ENCODE peak calls at places on chromosomes 13 and 19, in eight cellular contexts. One of them, this sample, is unnamed.

GRCh38 chr13:45654633-45655349 is 39.3 kb upstream of the ERICH6B start:
- DNase-seq in HFF-Myc: no peak
- DNase-seq in mesothelial cell of epicardium: no peak
- DNase-seq in GM12865: no peak
- DNase-seq in fibroblast of lung: no peak
- DNase-seq in heart right ventricle: no peak
- DNase-seq in Caco-2: no peak
- DNase-seq in MCF 10A: no peak
- DNase-seq in this sample: no peak

GRCh38 chr19:19113040-19113541 is 25.2 kb downstream of the TMEM161A start:
- DNase-seq in GM12865: peak; percentile 34
- DNase-seq in heart right ventricle: no peak
- DNase-seq in HFF-Myc: peak; percentile 9
- DNase-seq in fibroblast of lung: peak; percentile 30
- DNase-seq in mesothelial cell of epicardium: no peak
- DNase-seq in Caco-2: peak; percentile 24
- DNase-seq in MCF 10A: no peak
- DNase-seq in this sample: no peak

GRCh38 chr13:100280681-100281080 is 191.8 kb downstream of the PCCA start:
- DNase-seq in Caco-2: no peak
- DNase-seq in mesothelial cell of epicardium: no peak
- DNase-seq in HFF-Myc: no peak
- DNase-seq in fibroblast of lung: peak; percentile 16
- DNase-seq in MCF 10A: peak; percentile 73
- DNase-seq in heart right ventricle: no peak
- DNase-seq in GM12865: no peak
- DNase-seq in this sample: no peak

GRCh38 chr19:51002542-51003311 is 1.3 kb upstream of the KLK8 start:
- DNase-seq in fibroblast of lung: no peak
- DNase-seq in MCF 10A: peak; percentile 9
- DNase-seq in Caco-2: peak; percentile 39
- DNase-seq in HFF-Myc: no peak
- DNase-seq in mesothelial cell of epicardium: no peak
- DNase-seq in GM12865: peak; percentile 45
- DNase-seq in heart right ventricle: no peak
- DNase-seq in this sample: no peak

GRCh38 chr19:5936308-5936980 is 22.4 kb downstream of the CAPS start:
- DNase-seq in heart right ventricle: no peak
- DNase-seq in fibroblast of lung: no peak
- DNase-seq in Caco-2: no peak
- DNase-seq in mesothelial cell of epicardium: no peak
- DNase-seq in MCF 10A: no peak
- DNase-seq in HFF-Myc: no peak
- DNase-seq in GM12865: no peak
- DNase-seq in this sample: no peak

GRCh38 chr13:37791699-37792098 is 77.9 kb downstream of the TRPC4 start:
- DNase-seq in GM12865: no peak
- DNase-seq in fibroblast of lung: peak; percentile 71
- DNase-seq in HFF-Myc: no peak
- DNase-seq in mesothelial cell of epicardium: no peak
- DNase-seq in MCF 10A: no peak
- DNase-seq in Caco-2: no peak
- DNase-seq in heart right ventricle: no peak
- DNase-seq in this sample: no peak

GRCh38 chr19:32397736-32398135 is 7.8 kb upstream of the DPY19L3 start:
- DNase-seq in HFF-Myc: peak; percentile 81
- DNase-seq in GM12865: no peak
- DNase-seq in MCF 10A: peak; percentile 53
- DNase-seq in heart right ventricle: no peak
- DNase-seq in mesothelial cell of epicardium: no peak
- DNase-seq in fibroblast of lung: peak; percentile 79
- DNase-seq in Caco-2: peak; percentile 11
- DNase-seq in this sample: no peak

GRCh38 chr13:99663185-99663825 is 162.0 kb downstream of the TM9SF2 start:
- DNase-seq in HFF-Myc: no peak
- DNase-seq in GM12865: no peak
- DNase-seq in heart right ventricle: no peak
- DNase-seq in MCF 10A: no peak
- DNase-seq in Caco-2: no peak
- DNase-seq in mesothelial cell of epicardium: no peak
- DNase-seq in fibroblast of lung: no peak
- DNase-seq in this sample: no peak

GRCh38 chr13:87810920-87811344 is 139.8 kb downstream of the SLITRK5 start:
- DNase-seq in mesothelial cell of epicardium: no peak
- DNase-seq in MCF 10A: no peak
- DNase-seq in HFF-Myc: no peak
- DNase-seq in Caco-2: no peak
- DNase-seq in heart right ventricle: no peak
- DNase-seq in GM12865: no peak
- DNase-seq in fibroblast of lung: no peak
- DNase-seq in this sample: no peak
- TF ChIP-seq CTCF in mesothelial cell of epicardium: no peak
- TF ChIP-seq CTCF in MCF 10A: no peak
- TF ChIP-seq CTCF in HFF-Myc: no peak
- TF ChIP-seq CTCF in Caco-2: no peak
- TF ChIP-seq CTCF in heart right ventricle: no peak
- TF ChIP-seq CTCF in GM12865: no peak
- TF ChIP-seq CTCF in fibroblast of lung: no peak
- TF ChIP-seq CTCF in this sample: no peak

GRCh38 chr19:46410205-46411087 is 2.9 kb downstream of the CCDC8 start:
- DNase-seq in heart right ventricle: no peak
- DNase-seq in MCF 10A: no peak
- DNase-seq in HFF-Myc: no peak
- DNase-seq in GM12865: no peak
- DNase-seq in fibroblast of lung: no peak
- DNase-seq in Caco-2: no peak
- DNase-seq in mesothelial cell of epicardium: no peak
- DNase-seq in this sample: no peak

GRCh38 chr19:46413262-46414031 is at the start of gene CCDC8:
- DNase-seq in heart right ventricle: peak; percentile 86
- DNase-seq in Caco-2: no peak
- DNase-seq in HFF-Myc: peak; percentile 85
- DNase-seq in MCF 10A: no peak
- DNase-seq in fibroblast of lung: peak; percentile 98
- DNase-seq in GM12865: no peak
- DNase-seq in mesothelial cell of epicardium: peak; percentile 86
- DNase-seq in this sample: peak; percentile 85

GRCh38 chr19:46412983-46413261 is 442 bp downstream of the CCDC8 start:
- DNase-seq in Caco-2: no peak
- DNase-seq in HFF-Myc: no peak
- DNase-seq in fibroblast of lung: no peak
- DNase-seq in heart right ventricle: no peak
- DNase-seq in mesothelial cell of epicardium: no peak
- DNase-seq in MCF 10A: no peak
- DNase-seq in GM12865: no peak
- DNase-seq in this sample: no peak

GRCh38 chr19:46411088-46412033 is 2.0 kb downstream of the CCDC8 start:
- DNase-seq in fibroblast of lung: no peak
- DNase-seq in GM12865: no peak
- DNase-seq in HFF-Myc: no peak
- DNase-seq in MCF 10A: no peak
- DNase-seq in heart right ventricle: no peak
- DNase-seq in Caco-2: no peak
- DNase-seq in mesothelial cell of epicardium: no peak
- DNase-seq in this sample: no peak

DNA sequence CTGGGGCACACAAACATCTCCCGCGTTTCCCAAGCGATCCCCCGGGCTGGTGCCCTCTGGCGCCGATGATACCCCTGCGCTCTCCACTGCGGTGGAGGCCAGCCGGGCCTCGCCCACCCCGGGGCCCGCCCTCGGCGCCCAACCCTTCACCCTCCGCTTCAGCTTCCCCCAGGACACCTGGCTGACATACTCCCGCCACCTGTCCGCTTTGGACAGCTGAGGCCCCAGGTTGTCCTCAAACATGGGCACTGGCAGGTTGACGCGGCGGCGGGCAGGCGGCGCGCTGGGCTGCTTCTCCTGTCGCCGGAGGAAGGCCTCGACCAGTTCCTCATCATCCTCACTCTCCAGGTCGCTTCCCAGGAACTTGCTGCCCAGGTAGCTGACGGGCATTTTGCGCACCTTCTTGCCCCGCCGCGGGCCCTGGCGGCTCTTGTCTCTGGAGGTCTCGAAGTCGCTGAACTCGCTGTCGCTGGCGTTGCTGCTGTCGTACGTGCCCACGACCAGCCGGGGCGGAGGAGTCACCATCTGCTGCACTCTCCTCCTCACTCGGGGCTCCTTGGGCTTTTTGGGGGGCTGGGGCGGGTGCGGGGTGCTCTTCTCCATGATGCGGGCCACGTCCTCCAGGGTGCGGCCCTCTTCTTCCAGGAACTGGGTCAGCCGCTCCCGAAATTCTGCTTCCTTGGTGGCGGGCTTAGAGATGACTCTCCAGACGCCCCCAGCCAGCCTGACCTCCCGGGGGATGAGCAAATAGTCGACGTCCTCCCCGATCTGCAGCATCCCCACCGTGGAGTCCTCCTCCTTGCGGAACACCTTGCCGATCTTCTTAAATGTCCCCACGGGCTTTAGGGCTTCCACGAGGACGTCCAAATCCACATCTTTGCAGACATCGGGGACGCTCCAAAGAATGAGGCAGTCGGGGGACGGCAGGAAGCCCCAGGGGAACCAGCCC is 1.1 kb downstream of the CCDC8 start:
- DNase-seq in heart right ventricle: no peak
- DNase-seq in mesothelial cell of epicardium: no peak
- DNase-seq in Caco-2: no peak
- DNase-seq in GM12865: no peak
- DNase-seq in MCF 10A: no peak
- DNase-seq in fibroblast of lung: no peak
- DNase-seq in HFF-Myc: no peak
- DNase-seq in this sample: no peak
- TF ChIP-seq CTCF in heart right ventricle: no peak
- TF ChIP-seq CTCF in mesothelial cell of epicardium: no peak
- TF ChIP-seq CTCF in Caco-2: no peak
- TF ChIP-seq CTCF in GM12865: no peak
- TF ChIP-seq CTCF in MCF 10A: no peak
- TF ChIP-seq CTCF in fibroblast of lung: no peak
- TF ChIP-seq CTCF in HFF-Myc: no peak
- TF ChIP-seq CTCF in this sample: no peak

DNA sequence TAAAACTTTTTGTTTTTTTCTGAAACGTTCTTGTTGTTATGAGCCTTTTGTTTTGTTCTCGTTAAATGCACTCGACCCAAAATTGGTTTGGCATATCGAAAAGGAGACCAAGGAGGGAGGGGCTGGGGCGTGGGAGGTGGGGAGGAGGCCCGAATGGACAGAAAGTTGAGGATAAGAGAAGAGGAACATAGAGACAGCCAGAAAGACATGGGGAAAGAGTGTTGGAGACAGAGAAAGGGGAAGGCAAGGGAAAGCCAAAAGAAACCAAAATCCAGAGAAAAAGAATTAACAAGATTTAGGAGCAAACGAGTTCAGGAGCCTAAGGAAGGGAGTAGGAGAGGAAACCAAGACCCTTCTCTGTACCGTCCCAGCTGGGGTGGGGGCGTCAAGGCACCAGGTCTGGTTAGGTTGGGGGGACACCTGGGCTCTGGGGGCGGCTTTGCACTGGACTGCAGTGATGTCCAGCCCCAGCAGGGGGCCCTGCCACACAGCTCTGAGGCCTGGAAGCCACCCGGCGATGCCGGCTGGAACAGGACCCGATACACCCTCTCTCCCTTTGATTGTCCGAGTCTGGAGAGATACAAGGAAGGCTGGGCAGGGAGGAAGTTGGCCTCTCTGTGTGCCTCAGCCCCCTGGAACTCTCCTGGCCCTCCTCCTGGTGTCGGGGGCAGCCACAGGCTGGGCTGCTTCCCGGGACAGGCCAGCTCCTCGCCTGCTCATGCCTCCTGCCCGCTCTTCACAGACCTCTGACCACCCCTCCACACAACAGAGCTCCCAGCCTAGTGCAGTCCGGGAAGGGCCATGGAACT is 11.6 kb upstream of the ASF1B start:
- DNase-seq in fibroblast of lung: peak; percentile 41
- DNase-seq in HFF-Myc: no peak
- DNase-seq in GM12865: peak; percentile 50
- DNase-seq in heart right ventricle: peak; percentile 79
- DNase-seq in mesothelial cell of epicardium: no peak
- DNase-seq in Caco-2: peak; percentile 65
- DNase-seq in MCF 10A: peak; percentile 44
- DNase-seq in this sample: peak; percentile 67
- TF ChIP-seq CTCF in fibroblast of lung: peak; percentile 86
- TF ChIP-seq CTCF in HFF-Myc: peak; percentile 89
- TF ChIP-seq CTCF in GM12865: peak; percentile 68
- TF ChIP-seq CTCF in heart right ventricle: peak; percentile 84
- TF ChIP-seq CTCF in mesothelial cell of epicardium: peak; percentile 70
- TF ChIP-seq CTCF in Caco-2: peak; percentile 83
- TF ChIP-seq CTCF in MCF 10A: peak; percentile 62
- TF ChIP-seq CTCF in this sample: peak; percentile 83

GRCh38 chr13:111397202-111397880 is 76.9 kb downstream of the TEX29 start:
- DNase-seq in fibroblast of lung: no peak
- DNase-seq in HFF-Myc: no peak
- DNase-seq in Caco-2: no peak
- DNase-seq in mesothelial cell of epicardium: no peak
- DNase-seq in GM12865: no peak
- DNase-seq in heart right ventricle: no peak
- DNase-seq in MCF 10A: no peak
- DNase-seq in this sample: no peak

GRCh38 chr13:111399334-111399733 is 78.9 kb downstream of the TEX29 start:
- DNase-seq in mesothelial cell of epicardium: no peak
- DNase-seq in Caco-2: no peak
- DNase-seq in MCF 10A: no peak
- DNase-seq in heart right ventricle: no peak
- DNase-seq in fibroblast of lung: no peak
- DNase-seq in GM12865: no peak
- DNase-seq in HFF-Myc: no peak
- DNase-seq in this sample: no peak

GRCh38 chr13:111398196-111398595 is 77.8 kb downstream of the TEX29 start:
- DNase-seq in Caco-2: no peak
- DNase-seq in HFF-Myc: no peak
- DNase-seq in mesothelial cell of epicardium: no peak
- DNase-seq in heart right ventricle: no peak
- DNase-seq in fibroblast of lung: no peak
- DNase-seq in GM12865: no peak
- DNase-seq in MCF 10A: no peak
- DNase-seq in this sample: no peak

GRCh38 chr13:111399776-111400505 is 79.5 kb downstream of the TEX29 start:
- DNase-seq in fibroblast of lung: no peak
- DNase-seq in HFF-Myc: no peak
- DNase-seq in MCF 10A: no peak
- DNase-seq in heart right ventricle: no peak
- DNase-seq in Caco-2: no peak
- DNase-seq in mesothelial cell of epicardium: no peak
- DNase-seq in GM12865: no peak
- DNase-seq in this sample: no peak

DNA sequence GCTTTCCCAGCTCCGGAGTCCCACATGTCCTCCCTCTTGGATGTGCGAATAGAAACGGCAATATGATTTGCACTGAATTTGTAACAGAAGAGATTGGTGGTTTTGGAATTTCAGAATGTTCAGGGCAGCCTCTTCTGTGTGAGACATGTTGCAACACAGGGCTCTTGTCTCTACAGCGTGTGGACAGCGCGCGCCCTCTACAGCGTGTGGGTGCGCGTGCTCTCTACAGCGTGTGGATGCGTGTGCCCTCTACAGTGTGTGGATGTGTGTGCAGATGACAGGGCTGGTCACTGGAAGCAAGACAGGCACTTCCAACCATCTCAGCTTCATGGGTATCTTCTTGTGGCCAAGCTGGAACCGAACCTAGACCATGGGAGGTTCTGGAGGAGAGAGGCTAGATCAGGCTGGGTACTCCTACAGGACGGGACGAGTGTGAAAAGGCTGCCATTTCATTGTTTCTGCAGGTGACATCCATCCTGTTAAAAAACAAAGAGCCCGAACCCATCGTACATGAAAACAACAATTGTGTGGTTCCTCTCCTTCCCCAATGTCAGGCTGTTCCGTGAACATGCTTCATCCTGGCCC is 78.4 kb downstream of the TEX29 start:
- DNase-seq in heart right ventricle: no peak
- DNase-seq in GM12865: no peak
- DNase-seq in fibroblast of lung: no peak
- DNase-seq in Caco-2: no peak
- DNase-seq in MCF 10A: no peak
- DNase-seq in mesothelial cell of epicardium: no peak
- DNase-seq in HFF-Myc: no peak
- DNase-seq in this sample: no peak
- TF ChIP-seq CTCF in heart right ventricle: no peak
- TF ChIP-seq CTCF in GM12865: no peak
- TF ChIP-seq CTCF in fibroblast of lung: no peak
- TF ChIP-seq CTCF in Caco-2: no peak
- TF ChIP-seq CTCF in MCF 10A: no peak
- TF ChIP-seq CTCF in mesothelial cell of epicardium: no peak
- TF ChIP-seq CTCF in HFF-Myc: no peak
- TF ChIP-seq CTCF in this sample: no peak